ENCODE peak calls at places on chromosomes 7 and 10, in nine cellular contexts. One of them, this sample, is unnamed.

GRCh38 chr7:32496052-32496813 is 944 bp downstream of the AVL9 start:
- DNase-seq in upper lobe of right lung: no peak
- DNase-seq in testis: no peak
- DNase-seq in naive thymus-derived CD4-positive, alpha-beta T cell: no peak
- DNase-seq in right atrium auricular region: no peak
- DNase-seq in uterus: no peak
- DNase-seq in heart left ventricle: no peak
- DNase-seq in A673: no peak
- DNase-seq in stomach: no peak
- DNase-seq in this sample: no peak

GRCh38 chr10:48249763-48250351 is 24.6 kb downstream of the FRMPD2 start:
- DNase-seq in A673: no peak
- DNase-seq in naive thymus-derived CD4-positive, alpha-beta T cell: no peak
- DNase-seq in right atrium auricular region: peak
- DNase-seq in heart left ventricle: no peak
- DNase-seq in stomach: no peak
- DNase-seq in testis: no peak
- DNase-seq in upper lobe of right lung: no peak
- DNase-seq in uterus: no peak
- DNase-seq in this sample: no peak

GRCh38 chr10:77836299-77836820 is 90.2 kb downstream of the DLG5 start:
- DNase-seq in naive thymus-derived CD4-positive, alpha-beta T cell: peak
- DNase-seq in A673: peak
- DNase-seq in uterus: no peak
- DNase-seq in testis: peak
- DNase-seq in right atrium auricular region: peak
- DNase-seq in upper lobe of right lung: no peak
- DNase-seq in stomach: peak
- DNase-seq in heart left ventricle: peak
- DNase-seq in this sample: peak

GRCh38 chr10:45454262-45454661 is 80.2 kb downstream of the ALOX5 start:
- DNase-seq in heart left ventricle: no peak
- DNase-seq in right atrium auricular region: peak
- DNase-seq in stomach: no peak
- DNase-seq in A673: no peak
- DNase-seq in upper lobe of right lung: no peak
- DNase-seq in testis: no peak
- DNase-seq in uterus: no peak
- DNase-seq in naive thymus-derived CD4-positive, alpha-beta T cell: no peak
- DNase-seq in this sample: no peak

GRCh38 chr7:158432369-158433270 is 155.0 kb downstream of the PTPRN2 start:
- DNase-seq in upper lobe of right lung: peak
- DNase-seq in A673: no peak
- DNase-seq in right atrium auricular region: no peak
- DNase-seq in heart left ventricle: no peak
- DNase-seq in naive thymus-derived CD4-positive, alpha-beta T cell: no peak
- DNase-seq in uterus: no peak
- DNase-seq in testis: no peak
- DNase-seq in stomach: peak
- DNase-seq in this sample: no peak

GRCh38 chr7:129363-130221 is 62.8 kb upstream of the FAM20C start:
- DNase-seq in stomach: no peak
- DNase-seq in naive thymus-derived CD4-positive, alpha-beta T cell: no peak
- DNase-seq in upper lobe of right lung: no peak
- DNase-seq in right atrium auricular region: no peak
- DNase-seq in testis: peak
- DNase-seq in heart left ventricle: no peak
- DNase-seq in uterus: no peak
- DNase-seq in A673: no peak
- DNase-seq in this sample: no peak

GRCh38 chr10:103911021-103911459 is 6.9 kb downstream of the STN1 start:
- DNase-seq in testis: no peak
- DNase-seq in naive thymus-derived CD4-positive, alpha-beta T cell: peak
- DNase-seq in upper lobe of right lung: no peak
- DNase-seq in A673: no peak
- DNase-seq in stomach: no peak
- DNase-seq in uterus: no peak
- DNase-seq in heart left ventricle: no peak
- DNase-seq in right atrium auricular region: no peak
- DNase-seq in this sample: no peak

GRCh38 chr7:129801882-129802281 is 150.9 kb downstream of the UBE2H start:
- DNase-seq in right atrium auricular region: no peak
- DNase-seq in upper lobe of right lung: no peak
- DNase-seq in heart left ventricle: no peak
- DNase-seq in testis: no peak
- DNase-seq in uterus: no peak
- DNase-seq in stomach: no peak
- DNase-seq in A673: no peak
- DNase-seq in naive thymus-derived CD4-positive, alpha-beta T cell: no peak
- DNase-seq in this sample: no peak

GRCh38 chr7:151429555-151430331 is 10.2 kb downstream of the CRYGN start:
- DNase-seq in uterus: no peak
- DNase-seq in A673: no peak
- DNase-seq in naive thymus-derived CD4-positive, alpha-beta T cell: peak
- DNase-seq in stomach: peak
- DNase-seq in upper lobe of right lung: no peak
- DNase-seq in testis: no peak
- DNase-seq in right atrium auricular region: no peak
- DNase-seq in heart left ventricle: no peak
- DNase-seq in this sample: no peak

GRCh38 chr7:47253650-47254080 is 328.2 kb downstream of the TNS3 start:
- DNase-seq in heart left ventricle: no peak
- DNase-seq in right atrium auricular region: peak
- DNase-seq in upper lobe of right lung: no peak
- DNase-seq in A673: peak
- DNase-seq in naive thymus-derived CD4-positive, alpha-beta T cell: no peak
- DNase-seq in testis: peak
- DNase-seq in stomach: no peak
- DNase-seq in uterus: peak
- DNase-seq in this sample: peak

GRCh38 chr7:158397885-158398284 is 189.7 kb downstream of the PTPRN2 start:
- DNase-seq in uterus: no peak
- DNase-seq in heart left ventricle: no peak
- DNase-seq in right atrium auricular region: no peak
- DNase-seq in stomach: no peak
- DNase-seq in testis: no peak
- DNase-seq in naive thymus-derived CD4-positive, alpha-beta T cell: no peak
- DNase-seq in upper lobe of right lung: no peak
- DNase-seq in A673: no peak
- DNase-seq in this sample: no peak

GRCh38 chr10:104735469-104735868 is 94.4 kb downstream of the SORCS3 start:
- DNase-seq in heart left ventricle: no peak
- DNase-seq in right atrium auricular region: no peak
- DNase-seq in testis: no peak
- DNase-seq in stomach: no peak
- DNase-seq in A673: no peak
- DNase-seq in uterus: no peak
- DNase-seq in naive thymus-derived CD4-positive, alpha-beta T cell: no peak
- DNase-seq in upper lobe of right lung: no peak
- DNase-seq in this sample: no peak

GRCh38 chr7:1323178-1324027 is 90.7 kb downstream of the UNCX start:
- DNase-seq in upper lobe of right lung: no peak
- DNase-seq in heart left ventricle: no peak
- DNase-seq in naive thymus-derived CD4-positive, alpha-beta T cell: no peak
- DNase-seq in uterus: no peak
- DNase-seq in testis: peak
- DNase-seq in stomach: no peak
- DNase-seq in A673: no peak
- DNase-seq in right atrium auricular region: no peak
- DNase-seq in this sample: peak

GRCh38 chr7:112864380-112864779 is 74.2 kb upstream of the TMEM168 start:
- DNase-seq in right atrium auricular region: no peak
- DNase-seq in naive thymus-derived CD4-positive, alpha-beta T cell: no peak
- DNase-seq in uterus: no peak
- DNase-seq in testis: no peak
- DNase-seq in stomach: no peak
- DNase-seq in upper lobe of right lung: no peak
- DNase-seq in A673: no peak
- DNase-seq in heart left ventricle: no peak
- DNase-seq in this sample: no peak

GRCh38 chr7:31550432-31550831 is 36.5 kb downstream of the ITPRID1 start:
- DNase-seq in right atrium auricular region: no peak
- DNase-seq in A673: no peak
- DNase-seq in upper lobe of right lung: no peak
- DNase-seq in heart left ventricle: no peak
- DNase-seq in testis: no peak
- DNase-seq in uterus: no peak
- DNase-seq in naive thymus-derived CD4-positive, alpha-beta T cell: no peak
- DNase-seq in stomach: peak
- DNase-seq in this sample: no peak

GRCh38 chr7:151238190-151238810 is 6.0 kb downstream of the CHPF2 start:
- DNase-seq in naive thymus-derived CD4-positive, alpha-beta T cell: no peak
- DNase-seq in testis: no peak
- DNase-seq in heart left ventricle: no peak
- DNase-seq in right atrium auricular region: no peak
- DNase-seq in stomach: no peak
- DNase-seq in uterus: no peak
- DNase-seq in A673: no peak
- DNase-seq in upper lobe of right lung: no peak
- DNase-seq in this sample: no peak

DNA sequence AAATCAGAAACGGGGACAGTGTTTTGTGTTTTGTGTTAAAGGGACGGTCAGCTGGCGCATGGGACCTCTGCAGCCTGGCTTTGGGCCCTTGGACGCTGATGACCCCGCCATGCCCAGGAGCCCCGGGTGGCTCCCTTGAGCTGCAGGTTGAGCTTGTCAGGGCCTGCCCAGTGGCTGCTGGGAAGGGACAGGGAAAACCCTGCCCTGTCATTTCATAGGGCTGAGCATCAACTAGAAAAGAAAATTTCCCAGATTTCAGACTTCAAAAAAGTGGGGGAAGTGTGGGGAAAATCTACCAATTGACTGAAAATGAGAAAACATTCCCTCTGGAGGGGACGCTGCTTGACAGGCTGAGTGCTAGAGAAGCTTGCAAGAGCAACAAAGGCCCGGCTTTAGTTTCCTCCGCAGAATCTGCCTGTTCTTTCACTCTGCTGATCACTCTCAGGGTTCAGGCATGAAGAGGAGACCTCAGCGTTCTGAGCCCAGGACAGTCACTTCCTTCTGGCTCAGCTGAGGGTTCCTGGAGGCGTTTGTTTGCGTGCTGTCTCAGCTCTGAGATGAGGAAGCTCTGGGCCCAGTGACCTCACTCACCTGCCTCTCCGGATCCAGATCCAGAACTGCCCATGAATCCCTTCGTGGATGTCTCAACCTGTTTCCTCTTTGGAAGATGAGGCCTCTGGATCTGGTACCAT is 18.6 kb upstream of the DNAJB6 start:
- DNase-seq in upper lobe of right lung: peak
- DNase-seq in stomach: peak
- DNase-seq in uterus: no peak
- DNase-seq in naive thymus-derived CD4-positive, alpha-beta T cell: no peak
- DNase-seq in testis: peak
- DNase-seq in A673: no peak
- DNase-seq in heart left ventricle: peak
- DNase-seq in right atrium auricular region: no peak
- DNase-seq in this sample: no peak
- H3K27ac ChIP-seq in upper lobe of right lung: peak
- H3K27ac ChIP-seq in stomach: no peak
- H3K27ac ChIP-seq in uterus: no peak
- H3K27ac ChIP-seq in naive thymus-derived CD4-positive, alpha-beta T cell: no peak
- H3K27ac ChIP-seq in testis: no peak
- H3K27ac ChIP-seq in A673: no peak
- H3K27ac ChIP-seq in heart left ventricle: no peak
- H3K27ac ChIP-seq in right atrium auricular region: no peak
- H3K27ac ChIP-seq in this sample: no peak

GRCh38 chr10:44416021-44416758 is 31.3 kb upstream of the CXCL12 start:
- DNase-seq in naive thymus-derived CD4-positive, alpha-beta T cell: no peak
- DNase-seq in uterus: no peak
- DNase-seq in right atrium auricular region: peak
- DNase-seq in heart left ventricle: no peak
- DNase-seq in testis: no peak
- DNase-seq in A673: no peak
- DNase-seq in stomach: no peak
- DNase-seq in upper lobe of right lung: peak
- DNase-seq in this sample: no peak
- H3K27ac ChIP-seq in naive thymus-derived CD4-positive, alpha-beta T cell: no peak
- H3K27ac ChIP-seq in uterus: peak
- H3K27ac ChIP-seq in right atrium auricular region: no peak
- H3K27ac ChIP-seq in heart left ventricle: peak
- H3K27ac ChIP-seq in testis: no peak
- H3K27ac ChIP-seq in A673: no peak
- H3K27ac ChIP-seq in stomach: peak
- H3K27ac ChIP-seq in upper lobe of right lung: no peak
- H3K27ac ChIP-seq in this sample: no peak

GRCh38 chr7:142669074-142669654 is 80.1 kb upstream of the PRSS1 start:
- DNase-seq in testis: no peak
- DNase-seq in A673: peak
- DNase-seq in upper lobe of right lung: no peak
- DNase-seq in uterus: no peak
- DNase-seq in stomach: no peak
- DNase-seq in heart left ventricle: no peak
- DNase-seq in right atrium auricular region: no peak
- DNase-seq in naive thymus-derived CD4-positive, alpha-beta T cell: peak
- DNase-seq in this sample: no peak

GRCh38 chr7:142671506-142671905 is 77.8 kb upstream of the PRSS1 start:
- DNase-seq in heart left ventricle: no peak
- DNase-seq in right atrium auricular region: no peak
- DNase-seq in stomach: no peak
- DNase-seq in testis: no peak
- DNase-seq in A673: no peak
- DNase-seq in uterus: no peak
- DNase-seq in naive thymus-derived CD4-positive, alpha-beta T cell: no peak
- DNase-seq in upper lobe of right lung: no peak
- DNase-seq in this sample: no peak

GRCh38 chr7:142668495-142668894 is 80.8 kb upstream of the PRSS1 start:
- DNase-seq in naive thymus-derived CD4-positive, alpha-beta T cell: no peak
- DNase-seq in A673: no peak
- DNase-seq in testis: no peak
- DNase-seq in stomach: no peak
- DNase-seq in heart left ventricle: no peak
- DNase-seq in upper lobe of right lung: no peak
- DNase-seq in right atrium auricular region: no peak
- DNase-seq in uterus: no peak
- DNase-seq in this sample: no peak

DNA sequence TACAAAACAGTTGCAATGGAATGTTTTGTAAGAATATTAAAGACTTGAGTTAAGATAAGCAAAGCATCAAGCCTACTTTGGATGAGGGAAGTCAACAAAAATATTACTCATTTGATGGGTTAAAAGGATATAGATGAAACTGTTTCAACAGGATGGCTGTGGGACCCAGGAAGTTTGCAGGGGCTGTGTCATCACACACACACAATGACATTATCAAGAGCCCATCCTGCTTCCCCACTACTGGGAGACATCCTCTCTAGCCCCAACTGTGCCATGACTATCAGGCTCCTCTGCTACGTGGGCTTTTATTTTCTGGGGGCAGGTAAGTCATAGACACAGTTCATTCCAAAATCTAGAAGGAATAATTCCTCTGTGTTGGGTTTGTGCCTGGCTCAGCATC is 78.8 kb upstream of the PRSS1 start:
- DNase-seq in uterus: no peak
- DNase-seq in upper lobe of right lung: no peak
- DNase-seq in testis: no peak
- DNase-seq in heart left ventricle: no peak
- DNase-seq in right atrium auricular region: no peak
- DNase-seq in naive thymus-derived CD4-positive, alpha-beta T cell: no peak
- DNase-seq in A673: no peak
- DNase-seq in stomach: no peak
- DNase-seq in this sample: no peak
- H3K27ac ChIP-seq in uterus: no peak
- H3K27ac ChIP-seq in upper lobe of right lung: no peak
- H3K27ac ChIP-seq in testis: no peak
- H3K27ac ChIP-seq in heart left ventricle: no peak
- H3K27ac ChIP-seq in right atrium auricular region: no peak
- H3K27ac ChIP-seq in naive thymus-derived CD4-positive, alpha-beta T cell: no peak
- H3K27ac ChIP-seq in A673: no peak
- H3K27ac ChIP-seq in stomach: no peak
- H3K27ac ChIP-seq in this sample: no peak

GRCh38 chr10:132806126-132807061 is 20.4 kb upstream of the NKX6-2 start:
- DNase-seq in stomach: peak
- DNase-seq in uterus: no peak
- DNase-seq in heart left ventricle: no peak
- DNase-seq in testis: no peak
- DNase-seq in right atrium auricular region: no peak
- DNase-seq in naive thymus-derived CD4-positive, alpha-beta T cell: no peak
- DNase-seq in A673: no peak
- DNase-seq in upper lobe of right lung: no peak
- DNase-seq in this sample: no peak
- H3K27ac ChIP-seq in stomach: no peak
- H3K27ac ChIP-seq in uterus: no peak
- H3K27ac ChIP-seq in heart left ventricle: no peak
- H3K27ac ChIP-seq in testis: no peak
- H3K27ac ChIP-seq in right atrium auricular region: no peak
- H3K27ac ChIP-seq in naive thymus-derived CD4-positive, alpha-beta T cell: no peak
- H3K27ac ChIP-seq in A673: no peak
- H3K27ac ChIP-seq in upper lobe of right lung: no peak
- H3K27ac ChIP-seq in this sample: no peak